ENCODE peak calls at places on chromosomes 16 and 17, in ten cellular contexts. V, K, C, S, Z, J, X, M, Q and P are unnamed samples.

GRCh38 chr17:79997004-79997673 is 38.5 kb downstream of the TBC1D16 start:
- DNase-seq in V (no peak), K (no peak), C (no peak), S (peak), Z (no peak), J (no peak), X (peak), M (no peak), Q (no peak), P (peak)

GRCh38 chr17:67414130-67414529 is 37.0 kb downstream of the PITPNC1 start:
- DNase-seq in V (no peak), K (no peak), C (no peak), S (no peak), Z (no peak), J (no peak), X (no peak), M (no peak), Q (no peak), P (no peak)

GRCh38 chr17:50147841-50148225 is 2.6 kb downstream of the PPP1R9B start:
- DNase-seq in V (no peak), K (no peak), C (no peak), S (no peak), Z (no peak), J (no peak), X (peak), M (no peak), Q (no peak), P (no peak)

GRCh38 chr17:53129863-53130262 is 692.9 kb upstream of the KIF2B start:
- DNase-seq in V (no peak), K (no peak), C (no peak), S (no peak), Z (no peak), J (no peak), X (no peak), M (no peak), Q (no peak), P (no peak)

GRCh38 chr16:11297492-11298142 is 16.5 kb upstream of the PRM1 start:
- DNase-seq in V (peak), K (peak), C (peak), S (peak), Z (peak), J (peak), X (peak), M (peak), Q (peak), P (peak)

GRCh38 chr17:58416396-58416795 is 938 bp downstream of the RNF43 start:
- DNase-seq in V (no peak), K (no peak), C (no peak), S (no peak), Z (no peak), J (no peak), X (no peak), M (no peak), Q (no peak), P (no peak)

GRCh38 chr16:85392756-85393673 is 220.1 kb upstream of the GSE1 start:
- DNase-seq in V (peak), K (no peak), C (peak), S (no peak), Z (no peak), J (no peak), X (peak), M (peak), Q (no peak), P (no peak)

GRCh38 chr17:63189930-63190329 is 223.9 kb downstream of the TANC2 start:
- DNase-seq in V (no peak), K (no peak), C (no peak), S (no peak), Z (no peak), J (no peak), X (no peak), M (no peak), Q (no peak), P (no peak)

GRCh38 chr17:71398706-71399620 is 721.9 kb upstream of the SOX9 start:
- DNase-seq in V (peak), K (no peak), C (no peak), S (no peak), Z (no peak), J (peak), X (no peak), M (no peak), Q (no peak), P (no peak)

GRCh38 chr17:73566905-73567782 is 77.1 kb downstream of the SDK2 start:
- DNase-seq in V (no peak), K (no peak), C (no peak), S (peak), Z (no peak), J (no peak), X (no peak), M (no peak), Q (no peak), P (no peak)

GRCh38 chr16:84775262-84775810 is 44.4 kb upstream of the CRISPLD2 start:
- DNase-seq in V (no peak), K (no peak), C (no peak), S (no peak), Z (no peak), J (no peak), X (no peak), M (no peak), Q (no peak), P (no peak)

GRCh38 chr17:77735341-77736206 is 222.9 kb upstream of the TNRC6C start:
- DNase-seq in V (no peak), K (peak), C (peak), S (no peak), Z (no peak), J (peak), X (peak), M (peak), Q (no peak), P (no peak)

GRCh38 chr17:74042744-74043486 is 160.6 kb upstream of the RPL38 start:
- DNase-seq in V (no peak), K (peak), C (peak), S (no peak), Z (peak), J (peak), X (peak), M (no peak), Q (peak), P (no peak)

GRCh38 chr16:58638148-58639036 is 8.8 kb upstream of the CNOT1 start:
- DNase-seq in V (no peak), K (no peak), C (peak), S (no peak), Z (peak), J (peak), X (no peak), M (peak), Q (peak), P (no peak)
- TF ChIP-seq CTCF in V (no peak), K (no peak), C (peak), S (no peak), Z (no peak), J (peak), X (no peak), M (peak), Q (peak), P (no peak)

GRCh38 chr16:28822520-28823290 is at the start of gene ATXN2L:
- DNase-seq in V (peak), K (peak), C (peak), S (peak), Z (peak), J (peak), X (peak), M (peak), Q (peak), P (peak)
- TF ChIP-seq CTCF in V (no peak), K (peak), C (peak), S (no peak), Z (peak), J (no peak), X (no peak), M (peak), Q (no peak), P (no peak)

DNA sequence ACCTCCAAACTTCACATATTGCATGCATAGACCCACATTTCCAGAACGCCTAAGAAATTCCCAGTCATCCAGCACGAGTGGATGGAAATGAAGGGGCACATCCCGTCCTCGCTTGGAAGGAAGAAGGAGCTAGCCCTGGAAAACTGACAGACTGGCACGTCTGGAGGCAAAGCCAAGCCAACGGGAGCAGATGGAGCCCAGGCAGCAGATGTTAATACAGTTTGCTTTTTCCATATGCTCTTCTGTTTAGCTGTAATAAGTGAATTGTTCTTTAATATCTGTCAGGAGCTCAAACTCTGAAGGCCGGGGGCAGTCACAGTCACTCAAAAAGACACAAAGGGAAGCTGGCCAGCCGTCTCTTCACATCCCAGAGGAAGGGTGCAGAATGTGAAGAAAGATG is 187.7 kb downstream of the XYLT1 start:
- DNase-seq in V (no peak), K (no peak), C (no peak), S (no peak), Z (no peak), J (no peak), X (no peak), M (no peak), Q (no peak), P (no peak)
- TF ChIP-seq CTCF in V (no peak), K (no peak), C (no peak), S (no peak), Z (no peak), J (no peak), X (no peak), M (no peak), Q (no peak), P (no peak)

DNA sequence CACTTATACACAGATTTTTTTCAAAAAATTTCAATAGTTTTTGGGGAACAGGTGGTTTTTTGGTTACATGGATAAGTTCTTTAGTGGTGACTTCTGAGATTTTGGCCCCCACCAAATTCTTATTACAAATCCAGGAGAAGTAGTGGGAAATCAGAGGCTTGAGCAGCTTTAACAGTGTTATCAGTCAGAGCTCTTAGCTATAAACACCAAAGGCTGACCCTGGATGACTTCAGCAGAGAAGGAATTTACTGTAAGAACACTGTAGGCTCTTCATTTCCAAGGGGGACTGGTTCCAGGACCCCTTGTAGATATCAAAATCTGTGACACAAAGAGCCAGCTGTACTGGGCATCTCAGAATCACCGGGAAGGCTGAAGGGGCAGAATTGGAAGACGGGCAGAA is 17.8 kb downstream of the MPHOSPH6 start:
- DNase-seq in V (no peak), K (no peak), C (no peak), S (no peak), Z (no peak), J (no peak), X (no peak), M (no peak), Q (no peak), P (no peak)
- TF ChIP-seq CTCF in V (no peak), K (no peak), C (no peak), S (no peak), Z (no peak), J (no peak), X (no peak), M (no peak), Q (no peak), P (no peak)

DNA sequence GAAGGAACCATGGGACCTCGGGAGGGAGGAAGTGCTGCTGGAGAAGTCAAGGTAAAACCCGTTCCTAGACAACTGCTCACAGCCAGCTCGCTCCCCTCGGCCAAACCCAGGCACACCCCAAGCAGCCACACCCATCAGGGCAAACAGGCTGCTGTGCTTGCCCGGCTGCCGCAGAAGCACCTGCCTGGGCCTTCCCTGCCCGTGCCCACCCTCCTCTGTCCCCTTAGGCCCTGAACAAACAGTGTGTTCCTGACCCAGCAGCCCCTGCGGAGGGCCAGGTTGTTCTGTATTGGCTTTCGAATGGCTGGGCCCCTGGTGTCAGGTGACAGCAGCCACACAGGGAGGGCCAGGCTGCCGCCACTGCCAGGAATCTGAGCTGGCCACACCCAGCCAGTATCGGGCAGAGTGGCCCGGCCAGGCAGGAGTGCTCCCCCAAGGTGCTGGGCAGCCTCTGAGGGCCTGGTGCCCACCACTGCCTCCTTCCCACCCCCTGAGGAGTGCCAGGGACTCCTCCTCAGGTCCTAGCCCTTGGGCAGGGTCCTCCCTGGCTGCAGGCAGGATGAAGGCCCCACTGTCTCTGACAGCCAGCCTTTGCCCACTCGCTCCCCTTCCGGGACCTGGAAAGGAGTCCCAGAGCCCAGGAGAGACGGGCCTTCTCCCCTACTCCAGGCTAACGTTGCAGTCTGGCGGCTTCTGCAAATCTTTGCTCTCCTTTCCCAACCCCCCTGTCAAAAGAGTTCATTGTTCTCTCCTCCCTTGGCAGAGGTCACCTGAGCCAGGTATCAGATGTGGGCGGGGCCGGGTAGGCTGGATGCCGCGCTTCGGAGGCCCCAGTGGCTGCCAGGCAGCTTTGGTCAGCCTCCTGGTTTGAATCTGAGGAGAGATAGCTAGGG is 24.0 kb downstream of the LLGL2 start:
- DNase-seq in V (peak), K (no peak), C (no peak), S (no peak), Z (no peak), J (no peak), X (no peak), M (no peak), Q (peak), P (no peak)
- TF ChIP-seq CTCF in V (no peak), K (no peak), C (no peak), S (no peak), Z (no peak), J (no peak), X (no peak), M (no peak), Q (no peak), P (no peak)

DNA sequence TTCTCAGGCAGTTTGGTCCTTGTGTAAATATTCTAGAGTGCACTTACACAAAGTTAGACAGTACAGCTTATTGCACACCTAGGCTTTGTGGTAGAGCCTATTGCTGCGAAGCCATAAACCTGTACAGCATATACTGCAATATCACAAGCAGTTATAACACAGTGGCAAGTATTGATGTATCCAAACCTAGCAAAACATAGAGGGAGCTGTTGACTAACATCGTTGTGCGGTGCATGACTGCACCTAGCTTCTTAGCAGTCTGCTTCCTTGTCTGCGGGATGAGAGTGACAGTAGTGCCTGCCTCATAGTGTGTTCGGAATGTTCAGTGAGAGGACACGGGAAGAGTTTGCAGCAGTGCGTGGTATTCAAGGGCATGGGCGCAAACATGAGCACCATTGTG is 78.9 kb downstream of the MPRIP start:
- DNase-seq in V (no peak), K (no peak), C (no peak), S (no peak), Z (no peak), J (no peak), X (no peak), M (no peak), Q (no peak), P (no peak)
- TF ChIP-seq CTCF in V (no peak), K (no peak), C (no peak), S (no peak), Z (no peak), J (no peak), X (no peak), M (no peak), Q (no peak), P (no peak)